ENCODE peak calls at places on chromosomes 11 and 22, in seven cellular contexts. H is tibial nerve, M is transverse colon, K is K562, C is SK-N-SH, E is A549, L is stomach. T is an unnamed sample.

GRCh38 chr11:32775908-32776307 is 18.6 kb downstream of the CCDC73 start:
- DNase-seq in C (no peak), L (no peak), E (no peak), K (no peak), M (no peak), H (no peak), T (no peak)

GRCh38 chr11:59767212-59767611 is 12.0 kb downstream of the STX3 start:
- DNase-seq in C (no peak), M (no peak), K (peak), E (no peak), H (no peak), L (no peak), T (no peak)

GRCh38 chr11:2802389-2803185 is 83.0 kb downstream of the CDKN1C start:
- DNase-seq in K (no peak), E (no peak), L (peak), H (no peak), M (peak), C (no peak), T (no peak)

GRCh38 chr11:61495801-61496601 is 12.5 kb upstream of the LRRC10B start:
- DNase-seq in L (peak), K (no peak), M (no peak), H (no peak), C (peak), E (no peak), T (no peak)

GRCh38 chr22:40808018-40808841 is 10.9 kb downstream of the SLC25A17 start:
- DNase-seq in E (no peak), K (no peak), H (no peak), M (no peak), L (no peak), C (no peak), T (no peak)

GRCh38 chr11:3894128-3894731 is 38.8 kb downstream of the STIM1 start:
- DNase-seq in L (no peak), M (peak), C (no peak), E (no peak), H (no peak), K (peak), T (no peak)

GRCh38 chr11:18455686-18456372 is at the start of gene LDHAL6A:
- DNase-seq in H (no peak), E (no peak), K (peak), L (no peak), M (no peak), C (no peak), T (no peak)

GRCh38 chr11:12581923-12582322 is 92.3 kb upstream of the TEAD1 start:
- DNase-seq in L (no peak), M (no peak), E (peak), H (no peak), K (peak), C (no peak), T (no peak)

GRCh38 chr22:31841029-31841827 is 87.4 kb downstream of the DEPDC5 start:
- DNase-seq in L (no peak), M (no peak), C (no peak), E (no peak), K (no peak), H (no peak), T (no peak)

GRCh38 chr11:128956401-128957203 is 13.9 kb upstream of the TP53AIP1 start:
- DNase-seq in M (peak), K (peak), E (peak), H (peak), C (peak), L (no peak), T (no peak)

GRCh38 chr11:116955548-116955947 is 118.1 kb upstream of the APOA1 start:
- DNase-seq in M (no peak), H (no peak), L (no peak), K (no peak), E (no peak), C (no peak), T (no peak)

GRCh38 chr22:42388130-42388797 is 43.9 kb downstream of the NFAM1 start:
- DNase-seq in K (peak), E (no peak), M (no peak), L (no peak), H (no peak), C (peak), T (no peak)

GRCh38 chr22:35731321-35731720 is 13.6 kb downstream of the APOL5 start:
- DNase-seq in L (no peak), M (no peak), K (no peak), H (no peak), E (no peak), C (no peak), T (peak)

GRCh38 chr11:113256431-113257227 is 57.8 kb upstream of the TTC12 start:
- DNase-seq in M (no peak), L (no peak), K (no peak), C (no peak), E (no peak), H (no peak), T (no peak)

GRCh38 chr22:48942698-48943566 is 884.7 kb downstream of the BRD1 start:
- DNase-seq in H (no peak), C (no peak), K (no peak), M (peak), E (no peak), L (peak), T (peak)

GRCh38 chr22:48553694-48554308 is 1273.9 kb downstream of the BRD1 start:
- DNase-seq in M (no peak), L (no peak), C (no peak), H (no peak), E (no peak), K (no peak), T (peak)

GRCh38 chr11:124892750-124893454 is 4.8 kb downstream of the ROBO4 start:
- DNase-seq in C (peak), E (no peak), L (no peak), M (no peak), H (peak), K (no peak), T (no peak)

GRCh38 chr11:62842171-62842717 is 2.9 kb upstream of the WDR74 start:
- DNase-seq in H (no peak), C (no peak), E (no peak), K (no peak), L (peak), M (peak), T (peak)

GRCh38 chr11:116875194-116875593 is 37.8 kb upstream of the APOA1 start:
- DNase-seq in E (no peak), L (no peak), K (no peak), M (no peak), C (no peak), H (no peak), T (no peak)

GRCh38 chr11:46278387-46279173 is 1.1 kb downstream of the CREB3L1 start:
- DNase-seq in M (peak), L (peak), E (no peak), K (peak), H (no peak), C (peak), T (peak)

GRCh38 chr11:94417386-94417987 is 16.3 kb upstream of the GPR83 start:
- DNase-seq in M (no peak), C (peak), E (no peak), H (peak), L (no peak), K (no peak), T (no peak)

GRCh38 chr11:112977620-112978212 is 16.5 kb downstream of the NCAM1 start:
- DNase-seq in H (no peak), E (no peak), L (no peak), M (no peak), C (no peak), K (no peak), T (no peak)

GRCh38 chr22:43985532-43985931 is 30.3 kb downstream of the SAMM50 start:
- DNase-seq in M (no peak), K (peak), H (no peak), E (no peak), L (no peak), C (no peak), T (no peak)

GRCh38 chr11:55501014-55501413 is 53.3 kb upstream of the OR4C15 start:
- DNase-seq in M (no peak), L (no peak), H (no peak), C (no peak), E (no peak), K (no peak), T (peak)

GRCh38 chr11:55503449-55503848 is 50.8 kb upstream of the OR4C15 start:
- DNase-seq in M (no peak), K (no peak), L (no peak), H (no peak), C (no peak), E (no peak), T (no peak)
- TF ChIP-seq CTCF in M (no peak), K (no peak), L (no peak), H (no peak), C (no peak), E (no peak), T (no peak)

GRCh38 chr11:126424471-126425039 is 69.1 kb downstream of the ST3GAL4 start:
- DNase-seq in E (no peak), C (no peak), K (no peak), M (no peak), H (no peak), L (no peak), T (no peak)

GRCh38 chr11:126423743-126424142 is 68.3 kb downstream of the ST3GAL4 start:
- DNase-seq in C (no peak), H (no peak), M (no peak), L (no peak), K (no peak), E (no peak), T (no peak)

GRCh38 chr11:126430581-126431320 is 75.3 kb downstream of the ST3GAL4 start:
- DNase-seq in L (no peak), H (no peak), C (no peak), K (no peak), M (peak), E (no peak), T (no peak)

GRCh38 chr11:126426126-126426525 is 70.6 kb downstream of the ST3GAL4 start:
- DNase-seq in H (no peak), C (no peak), K (no peak), M (peak), E (no peak), L (no peak), T (no peak)

GRCh38 chr11:126426820-126427749 is 71.6 kb downstream of the ST3GAL4 start:
- DNase-seq in H (no peak), E (no peak), L (no peak), M (no peak), C (no peak), K (no peak), T (no peak)
- TF ChIP-seq EP300 in H (peak), E (no peak), L (no peak), M (no peak), C (no peak), K (no peak), T (no peak)

DNA sequence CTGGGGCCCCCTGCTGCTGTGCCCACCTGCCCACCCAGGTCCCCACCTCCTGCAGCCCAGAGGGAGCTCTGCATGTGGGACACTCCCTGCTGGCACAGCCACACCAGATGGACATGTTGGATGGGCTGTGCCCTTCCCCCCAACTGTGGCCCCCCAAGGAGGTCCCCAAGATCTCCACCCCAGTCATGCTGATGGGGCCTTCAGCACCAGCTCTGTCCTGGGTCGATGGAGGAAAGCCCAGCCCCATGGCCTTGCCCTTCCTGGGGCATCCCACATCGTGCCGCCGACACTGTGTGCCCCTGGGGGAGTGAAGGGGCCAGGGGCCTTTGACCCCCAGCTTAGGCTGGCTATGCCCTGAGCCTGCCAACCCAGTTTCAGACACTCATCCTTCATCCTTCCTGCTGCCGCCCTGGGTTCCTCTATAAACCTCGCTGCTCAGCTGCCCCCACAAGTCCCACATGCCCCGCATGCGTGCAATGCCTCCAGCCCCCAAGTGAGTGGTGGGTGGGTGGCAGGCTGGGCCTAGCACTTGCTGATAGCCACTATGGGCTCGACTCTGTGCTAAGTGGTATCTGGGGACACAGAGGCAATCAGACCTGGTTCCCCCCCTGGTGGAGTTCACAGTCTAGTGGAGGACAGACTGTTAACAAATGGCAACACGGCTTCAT is 3.9 kb upstream of the DPP3 start:
- DNase-seq in C (no peak), K (no peak), E (no peak), H (no peak), L (no peak), M (no peak), T (peak)
- TF ChIP-seq CTCF in C (no peak), K (no peak), E (no peak), H (no peak), L (no peak), M (no peak), T (no peak)

DNA sequence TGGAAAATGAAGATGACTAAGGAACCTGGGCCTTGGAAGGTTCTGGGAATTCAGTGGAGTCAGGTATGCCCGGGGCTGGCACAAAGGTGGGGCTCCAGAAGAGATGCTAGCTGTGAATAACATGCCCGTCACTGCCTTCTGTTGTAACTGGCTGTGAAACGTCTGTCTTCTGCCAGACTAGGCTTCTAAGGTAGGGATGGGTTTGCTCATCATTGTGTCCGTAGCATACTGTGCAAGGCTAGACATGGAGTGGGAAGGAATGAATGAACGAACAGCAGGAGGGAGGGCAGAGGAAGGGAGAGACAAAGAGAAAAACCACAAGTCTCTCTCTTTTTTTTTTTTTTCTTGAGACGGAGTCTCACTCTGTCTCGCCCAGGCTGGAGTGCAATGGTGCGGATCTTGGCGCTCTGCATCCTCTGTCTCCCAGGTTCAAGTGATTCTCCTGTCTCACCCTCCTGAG is 327.4 kb downstream of the MN1 start:
- DNase-seq in C (no peak), E (no peak), K (no peak), M (no peak), L (no peak), H (no peak), T (no peak)
- TF ChIP-seq EP300 in C (no peak), E (no peak), K (no peak), M (no peak), L (no peak), H (no peak), T (no peak)

DNA sequence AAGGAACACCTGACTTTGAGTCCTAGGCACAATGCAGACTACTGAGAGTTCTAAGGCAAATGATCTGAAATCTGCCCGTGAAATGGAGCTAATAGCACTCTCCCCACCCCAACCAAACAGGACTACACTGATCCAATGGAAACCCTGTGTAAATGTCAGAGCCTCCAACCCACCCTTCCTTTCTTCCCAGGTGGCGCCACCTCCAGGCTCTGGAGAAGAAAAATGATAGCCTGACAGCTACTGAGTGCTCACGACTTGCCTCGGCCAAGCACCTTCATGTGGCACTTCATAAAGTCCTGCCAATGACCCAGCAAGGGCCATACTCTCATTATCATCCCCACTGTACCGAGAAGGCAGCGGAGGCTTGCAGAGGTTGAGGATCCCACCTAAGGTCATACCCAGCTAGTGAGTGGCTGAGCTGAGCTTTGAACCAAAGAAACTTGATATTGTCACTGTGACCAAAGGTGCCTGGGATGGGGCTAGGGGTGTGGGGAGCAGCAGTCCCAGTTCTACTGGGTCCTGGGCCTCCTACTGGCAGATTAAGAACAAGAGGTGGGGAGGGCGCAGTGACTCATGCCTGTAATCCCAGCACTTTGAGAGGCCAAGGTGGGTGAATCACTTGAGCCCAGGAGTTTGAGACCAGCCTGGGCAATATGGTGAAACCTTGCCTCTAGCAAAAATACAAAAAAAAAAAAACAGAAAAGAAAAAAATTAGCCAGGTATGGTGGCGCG is 20.5 kb downstream of the TST start:
- DNase-seq in C (no peak), K (no peak), H (no peak), E (no peak), L (no peak), M (peak), T (no peak)
- TF ChIP-seq CTCF in C (peak), K (peak), H (no peak), E (no peak), L (no peak), M (no peak), T (no peak)